ENCODE peak calls at places on chromosomes 5 and 9, in seven cellular contexts. X is stomach, Y is neural progenitor cell, O is progenitor cell of endocrine pancreas, S is BJ, J is psoas muscle, H is H9. K is an unnamed sample.

GRCh38 chr5:157172408-157172807 is 6.3 kb upstream of the GARIN3 start:
- DNase-seq in H (no peak), X (no peak), J (no peak), S (no peak), Y (no peak), O (no peak), K (peak; percentile 44)

GRCh38 chr9:112884086-112884485 is 6.6 kb downstream of the SLC46A2 start:
- DNase-seq in Y (no peak), O (no peak), J (no peak), H (no peak), S (no peak), X (no peak), K (no peak)

GRCh38 chr5:81533629-81534480 is 139.9 kb upstream of the ACOT12 start:
- DNase-seq in J (no peak), O (no peak), X (no peak), S (no peak), Y (no peak), H (no peak), K (no peak)

GRCh38 chr5:93596676-93597441 is 13.8 kb downstream of the NR2F1 start:
- DNase-seq in J (no peak), O (no peak), X (peak; percentile 43), H (peak; percentile 94), Y (peak; percentile 71), S (no peak), K (no peak)

GRCh38 chr9:19411316-19411715 is 2.5 kb downstream of the ACER2 start:
- DNase-seq in X (no peak), J (no peak), Y (no peak), H (no peak), S (peak; percentile 27), O (no peak), K (no peak)

GRCh38 chr9:129322641-129323375 is 144.7 kb upstream of the IER5L start:
- DNase-seq in O (no peak), Y (no peak), S (no peak), J (no peak), H (peak; percentile 21), X (no peak), K (no peak)

GRCh38 chr5:16464664-16465543 is 696 bp downstream of the ZNF622 start:
- DNase-seq in Y (no peak), X (no peak), O (no peak), H (no peak), S (no peak), J (no peak), K (no peak)

GRCh38 chr9:134842321-134842720 is 38.3 kb upstream of the FCN2 start:
- DNase-seq in O (no peak), S (no peak), Y (no peak), H (no peak), J (no peak), X (no peak), K (no peak)

GRCh38 chr5:98042521-98042920 is 730.9 kb upstream of the RGMB start:
- DNase-seq in Y (no peak), X (no peak), S (no peak), J (no peak), O (no peak), H (no peak), K (no peak)

GRCh38 chr9:129282308-129283211 is 104.5 kb upstream of the IER5L start:
- DNase-seq in S (no peak), H (peak; percentile 45), O (no peak), J (no peak), Y (no peak), X (no peak), K (peak; percentile 12)

GRCh38 chr5:132905938-132906337 is 32.5 kb downstream of the LEAP2 start:
- DNase-seq in J (no peak), O (no peak), Y (no peak), H (no peak), S (no peak), X (no peak), K (no peak)

GRCh38 chr9:127904888-127905728 is 5.7 kb upstream of the ST6GALNAC6 start:
- DNase-seq in S (no peak), Y (no peak), O (no peak), H (no peak), X (no peak), J (no peak), K (peak; percentile 39)

GRCh38 chr9:82367016-82367415 is 378.4 kb downstream of the SPATA31D1 start:
- DNase-seq in S (no peak), X (no peak), O (no peak), Y (no peak), J (no peak), H (no peak), K (no peak)

GRCh38 chr5:178627259-178627598 is 379 bp upstream of the CLK4 start:
- DNase-seq in J (no peak), H (no peak), X (no peak), S (no peak), O (no peak), Y (no peak), K (no peak)

GRCh38 chr9:77163889-77164288 is 13.4 kb upstream of the VPS13A start:
- DNase-seq in Y (no peak), H (no peak), O (no peak), J (no peak), S (no peak), X (no peak), K (no peak)

GRCh38 chr5:103442756-103443155 is 119.8 kb downstream of the NUDT12 start:
- DNase-seq in Y (no peak), S (no peak), H (no peak), O (no peak), J (no peak), X (no peak), K (no peak)

GRCh38 chr9:121773286-121773953 is 122.0 kb downstream of the DAB2IP start:
- DNase-seq in X (no peak), H (no peak), S (no peak), O (no peak), Y (no peak), J (no peak), K (no peak)

DNA sequence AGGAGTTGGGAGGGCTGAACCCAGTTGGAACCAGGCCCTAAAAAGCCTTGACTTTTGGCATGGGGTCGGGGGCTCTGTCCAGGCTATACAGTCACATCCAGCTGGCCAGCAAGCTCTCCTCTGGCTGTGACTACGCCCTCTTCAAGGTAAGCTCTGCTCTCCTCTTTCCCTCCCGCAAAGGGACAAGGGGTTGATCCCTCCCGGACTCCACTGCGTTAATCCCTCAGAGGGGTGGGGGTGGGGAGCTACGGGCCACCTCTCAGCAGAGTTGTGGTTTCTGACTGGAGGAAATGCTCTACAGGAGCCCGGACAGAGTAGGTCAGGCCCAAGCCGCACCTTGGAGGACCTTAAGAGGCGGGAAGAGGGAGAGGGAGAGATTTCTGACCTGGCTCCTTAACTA is 3.0 kb upstream of the TSPAN17 start:
- DNase-seq in Y (peak; percentile 64), O (no peak), S (no peak), X (no peak), H (no peak), J (no peak), K (no peak)
- TF ChIP-seq CTCF in Y (no peak), O (no peak), S (no peak), X (no peak), H (no peak), J (no peak), K (no peak)

GRCh38 chr5:137498736-137499505 is at the start of gene SPOCK1:
- DNase-seq in J (peak; percentile 81), Y (peak; percentile 96), X (peak; percentile 73), H (peak; percentile 76), O (peak; percentile 78), S (peak; percentile 8), K (peak; percentile 37)
- TF ChIP-seq CTCF in J (peak; percentile 85), Y (peak; percentile 66), X (no peak), H (peak; percentile 75), O (peak; percentile 72), S (peak; percentile 49), K (no peak)

GRCh38 chr5:72079288-72079687 is 28.0 kb upstream of the MAP1B start:
- DNase-seq in X (no peak), Y (peak; percentile 66), H (peak; percentile 83), O (no peak), J (no peak), S (no peak), K (no peak)
- TF ChIP-seq CTCF in X (no peak), Y (peak; percentile 44), H (peak; percentile 54), O (no peak), J (no peak), S (peak; percentile 21), K (no peak)

GRCh38 chr5:180291943-180292831 is at the start of gene MAPK9:
- DNase-seq in H (peak; percentile 81), X (peak; percentile 89), O (peak; percentile 81), S (no peak), Y (peak; percentile 97), J (peak; percentile 89), K (peak; percentile 87)
- TF ChIP-seq CTCF in H (no peak), X (no peak), O (no peak), S (no peak), Y (no peak), J (no peak), K (no peak)

DNA sequence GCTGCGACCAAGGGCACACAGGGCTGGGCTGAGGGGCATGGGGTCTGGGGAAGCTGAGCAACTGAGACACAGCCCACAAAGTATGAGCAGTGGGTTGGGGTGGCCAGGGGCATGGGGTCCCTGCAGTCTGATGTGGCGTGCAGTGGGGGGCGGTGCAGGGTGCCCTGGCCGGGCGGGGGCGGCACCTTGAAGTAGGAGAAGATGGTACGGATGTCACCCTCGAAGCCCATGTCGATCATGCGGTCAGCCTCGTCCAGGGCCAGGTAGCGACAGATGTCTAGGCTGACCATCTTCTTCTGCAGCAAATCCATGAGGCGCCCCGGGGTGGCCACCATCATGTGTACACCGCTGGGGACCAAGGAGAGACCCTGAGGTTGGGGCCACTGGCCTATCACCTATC is 3.3 kb downstream of the DDX41 start:
- DNase-seq in H (no peak), O (no peak), J (no peak), S (no peak), X (no peak), Y (no peak), K (no peak)
- TF ChIP-seq CTCF in H (no peak), O (no peak), J (no peak), S (no peak), X (no peak), Y (no peak), K (no peak)

GRCh38 chr5:172730222-172730621 is 40.8 kb downstream of the DUSP1 start:
- DNase-seq in Y (no peak), H (no peak), J (no peak), X (no peak), S (no peak), O (no peak), K (no peak)

GRCh38 chr5:172732201-172732865 is 38.7 kb downstream of the DUSP1 start:
- DNase-seq in H (no peak), J (no peak), X (no peak), S (no peak), O (no peak), Y (no peak), K (no peak)

GRCh38 chr5:172729588-172729987 is 41.4 kb downstream of the DUSP1 start:
- DNase-seq in Y (no peak), X (no peak), O (no peak), H (no peak), J (no peak), S (no peak), K (no peak)

GRCh38 chr5:172733179-172733973 is 37.6 kb downstream of the DUSP1 start:
- DNase-seq in X (peak; percentile 69), J (peak; percentile 86), O (no peak), S (peak; percentile 99), Y (peak; percentile 42), H (no peak), K (no peak)

GRCh38 chr5:172731286-172732073 is 39.5 kb downstream of the DUSP1 start:
- DNase-seq in S (no peak), H (no peak), X (peak; percentile 83), J (no peak), O (no peak), Y (no peak), K (no peak)
- TF ChIP-seq CTCF in S (no peak), H (no peak), X (no peak), J (no peak), O (no peak), Y (no peak), K (no peak)